ENCODE peak calls at places on chromosomes 5 and 9, in four cellular contexts. H, M, V and K are unnamed samples.

GRCh38 chr5:71802673-71803072 is 83.6 kb downstream of the CARTPT start:
- DNase-seq in H (no peak), M (no peak), V (no peak), K (no peak)

GRCh38 chr5:146840016-146840415 is 38.5 kb downstream of the PPP2R2B start:
- DNase-seq in H (no peak), M (no peak), V (no peak), K (no peak)

GRCh38 chr5:102971693-102972293 is 148.1 kb downstream of the GIN1 start:
- DNase-seq in H (peak), M (no peak), V (no peak), K (no peak)

GRCh38 chr9:134694714-134695113 is 53.1 kb downstream of the COL5A1 start:
- DNase-seq in H (no peak), M (no peak), V (no peak), K (no peak)

GRCh38 chr5:140642718-140643117 is 3.5 kb downstream of the TMCO6 start:
- DNase-seq in H (no peak), M (no peak), V (no peak), K (no peak)

GRCh38 chr5:153959134-153959957 is 79.4 kb downstream of the FAM114A2 start:
- DNase-seq in H (no peak), M (no peak), V (peak), K (no peak)

GRCh38 chr9:99105152-99106043 is 485 bp downstream of the TGFBR1 start:
- DNase-seq in H (no peak), M (peak), V (peak), K (no peak)

GRCh38 chr9:20297646-20298084 is 324.6 kb downstream of the MLLT3 start:
- DNase-seq in H (no peak), M (no peak), V (no peak), K (no peak)

GRCh38 chr5:69414885-69415583 is at the start of gene MARVELD2:
- DNase-seq in H (peak), M (peak), V (no peak), K (peak)

GRCh38 chr5:34411470-34412346 is 244.4 kb upstream of the RAI14 start:
- DNase-seq in H (no peak), M (no peak), V (no peak), K (no peak)

GRCh38 chr5:160420331-160420610 is 1.4 kb upstream of the PTTG1 start:
- DNase-seq in H (no peak), M (no peak), V (no peak), K (no peak)

GRCh38 chr5:126119894-126120442 is 303.2 kb upstream of the GRAMD2B start:
- DNase-seq in H (no peak), M (no peak), V (no peak), K (no peak)

GRCh38 chr5:146731909-146732659 is 146.5 kb downstream of the PPP2R2B start:
- DNase-seq in H (peak), M (peak), V (peak), K (no peak)

GRCh38 chr9:109158656-109159055 is 8.4 kb downstream of the FRRS1L start:
- DNase-seq in H (no peak), M (no peak), V (no peak), K (no peak)

GRCh38 chr5:154937186-154937717 is 759 bp downstream of the GEMIN5 start:
- DNase-seq in H (no peak), M (no peak), V (no peak), K (no peak)

GRCh38 chr5:88550736-88551135 is 282.1 kb upstream of the TMEM161B start:
- DNase-seq in H (no peak), M (no peak), V (no peak), K (no peak)

GRCh38 chr5:74382864-74383618 is 257.5 kb downstream of the ENC1 start:
- DNase-seq in H (no peak), M (no peak), V (peak), K (no peak)

GRCh38 chr5:134070979-134071849 is 43.3 kb upstream of the TCF7 start:
- DNase-seq in H (no peak), M (peak), V (no peak), K (no peak)

GRCh38 chr5:61866930-61867329 is 439.1 kb upstream of the KIF2A start:
- DNase-seq in H (peak), M (no peak), V (peak), K (peak)

GRCh38 chr5:170390472-170390871 is 1.3 kb upstream of the KCNMB1 start:
- DNase-seq in H (no peak), M (no peak), V (no peak), K (no peak)

GRCh38 chr5:172943906-172944305 is 15.3 kb upstream of the RPL26L1 start:
- DNase-seq in H (no peak), M (no peak), V (no peak), K (no peak)

GRCh38 chr9:128702949-128703615 is 779 bp downstream of the PKN3 start:
- DNase-seq in H (no peak), M (no peak), V (no peak), K (no peak)

GRCh38 chr5:175842947-175843793 is 28.2 kb upstream of the CPLX2 start:
- DNase-seq in H (no peak), M (peak), V (peak), K (no peak)

GRCh38 chr5:59119480-59119879 is 536.6 kb downstream of the RAB3C start:
- DNase-seq in H (no peak), M (no peak), V (no peak), K (no peak)

GRCh38 chr5:132221781-132222648 is 5.6 kb downstream of the P4HA2 start:
- DNase-seq in H (no peak), M (no peak), V (no peak), K (no peak)